ENCODE peak calls at places on chromosomes 11 and 22, in ten cellular contexts. E is HuH-7.5; K is pancreas; V is stimulated activated CD4-positive, alpha-beta T cell treated with anti-CD3 and anti-CD28 coated beads, Interleukin-1b, Interleukin-23, amount 100 ng/mL, for 24 hours; B is RWPE1; L is heart right ventricle; U is AML-193; C is colonic mucosa; J is stimulated activated CD8-positive, alpha-beta memory T cell treated with anti-CD3 and anti-CD28 coated beads, Interleukin-4, amount 100 ng/mL, for 1 hour; F is cardiac fibroblast. D is an unnamed sample.

GRCh38 chr11:113505541-113506375 is 30.6 kb upstream of the DRD2 start:
- DNase-seq in E (no peak), K (no peak), V (no peak), B (peak), L (no peak), U (no peak), C (no peak), J (no peak), F (peak), D (no peak)

GRCh38 chr11:57566035-57566504 is 1.4 kb downstream of the UBE2L6 start:
- DNase-seq in E (no peak), K (no peak), V (no peak), B (peak), L (peak), U (peak), C (peak), J (no peak), F (peak), D (peak)

GRCh38 chr11:10654211-10655150 is 39.1 kb downstream of the IRAG1 start:
- DNase-seq in E (peak), K (peak), V (no peak), B (peak), L (no peak), U (peak), C (no peak), J (no peak), F (peak), D (no peak)

GRCh38 chr22:30607939-30608338 is 965 bp downstream of the TCN2 start:
- DNase-seq in E (no peak), K (no peak), V (no peak), B (no peak), L (no peak), U (no peak), C (no peak), J (no peak), F (no peak), D (no peak)

GRCh38 chr11:60566773-60567172 is 51.6 kb downstream of the MS4A13 start:
- DNase-seq in E (no peak), K (no peak), V (no peak), B (no peak), L (no peak), U (peak), C (no peak), J (no peak), F (no peak), D (no peak)

GRCh38 chr11:3855808-3856491 is 486 bp downstream of the STIM1 start:
- DNase-seq in E (peak), K (peak), V (no peak), B (no peak), L (peak), U (peak), C (peak), J (no peak), F (no peak), D (peak)

GRCh38 chr22:39927544-39927943 is 26.7 kb downstream of the GRAP2 start:
- DNase-seq in E (no peak), K (no peak), V (no peak), B (no peak), L (no peak), U (no peak), C (no peak), J (no peak), F (no peak), D (no peak)

GRCh38 chr11:33857924-33858323 is 34.0 kb downstream of the LMO2 start:
- DNase-seq in E (peak), K (peak), V (peak), B (peak), L (peak), U (peak), C (peak), J (peak), F (peak), D (peak)

GRCh38 chr11:34624069-34624468 is 3.2 kb downstream of the EHF start:
- DNase-seq in E (no peak), K (no peak), V (no peak), B (no peak), L (no peak), U (no peak), C (peak), J (no peak), F (no peak), D (no peak)

GRCh38 chr11:61028135-61028729 is 56.8 kb downstream of the CD6 start:
- DNase-seq in E (no peak), K (no peak), V (no peak), B (no peak), L (no peak), U (no peak), C (no peak), J (no peak), F (no peak), D (no peak)

GRCh38 chr11:28107726-28108618 is at the start of the genes KIF18A and METTL15:
- DNase-seq in E (peak), K (peak), V (peak), B (peak), L (peak), U (peak), C (peak), J (peak), F (peak), D (peak)

GRCh38 chr11:27218498-27219038 is 144.4 kb downstream of the CCDC34 start:
- DNase-seq in E (no peak), K (no peak), V (no peak), B (no peak), L (no peak), U (no peak), C (no peak), J (no peak), F (peak), D (no peak)

GRCh38 chr22:31646186-31647019 is 15.6 kb downstream of the PISD start:
- DNase-seq in E (no peak), K (no peak), V (peak), B (peak), L (no peak), U (no peak), C (no peak), J (no peak), F (peak), D (no peak)

GRCh38 chr22:43392385-43392989 is 19.3 kb upstream of the MPPED1 start:
- DNase-seq in E (peak), K (no peak), V (no peak), B (no peak), L (no peak), U (no peak), C (no peak), J (no peak), F (no peak), D (no peak)

GRCh38 chr11:69684651-69685050 is 9.5 kb upstream of the LTO1 start:
- DNase-seq in E (no peak), K (no peak), V (no peak), B (no peak), L (no peak), U (no peak), C (no peak), J (no peak), F (no peak), D (no peak)

GRCh38 chr11:68449951-68450350 is 10.6 kb upstream of the PPP6R3 start:
- DNase-seq in E (no peak), K (no peak), V (no peak), B (no peak), L (no peak), U (no peak), C (no peak), J (no peak), F (no peak), D (no peak)

GRCh38 chr11:10211470-10211869 is 82.5 kb downstream of the SBF2 start:
- DNase-seq in E (no peak), K (no peak), V (no peak), B (no peak), L (no peak), U (no peak), C (no peak), J (no peak), F (no peak), D (no peak)

GRCh38 chr11:35163209-35163608 is 24.2 kb downstream of the CD44 start:
- DNase-seq in E (no peak), K (no peak), V (no peak), B (no peak), L (no peak), U (no peak), C (no peak), J (no peak), F (no peak), D (no peak)